ENCODE peak calls at places on chromosome 21, in eight cellular contexts. One of them, this sample, is unnamed.

GRCh38 chr21:38095220-38095619 is 161.6 kb upstream of the KCNJ15 start:
- DNase-seq in lower lobe of right lung: no peak
- DNase-seq in Peyer's patch: no peak
- DNase-seq in upper lobe of right lung: no peak
- DNase-seq in Panc1: no peak
- DNase-seq in pancreas: no peak
- DNase-seq in cardiac muscle cell: no peak
- DNase-seq in MM.1S: no peak
- DNase-seq in this sample: no peak

GRCh38 chr21:37710555-37711293 is 205.5 kb downstream of the KCNJ6 start:
- DNase-seq in lower lobe of right lung: no peak
- DNase-seq in Peyer's patch: no peak
- DNase-seq in upper lobe of right lung: no peak
- DNase-seq in Panc1: no peak
- DNase-seq in pancreas: no peak
- DNase-seq in cardiac muscle cell: peak; percentile 19
- DNase-seq in MM.1S: no peak
- DNase-seq in this sample: no peak

GRCh38 chr21:28639742-28640141 is 352.9 kb downstream of the LTN1 start:
- DNase-seq in lower lobe of right lung: no peak
- DNase-seq in Peyer's patch: no peak
- DNase-seq in upper lobe of right lung: no peak
- DNase-seq in Panc1: no peak
- DNase-seq in pancreas: no peak
- DNase-seq in cardiac muscle cell: no peak
- DNase-seq in MM.1S: no peak
- DNase-seq in this sample: no peak

GRCh38 chr21:14452842-14453241 is 69.9 kb upstream of the HSPA13 start:
- DNase-seq in lower lobe of right lung: no peak
- DNase-seq in Peyer's patch: no peak
- DNase-seq in upper lobe of right lung: no peak
- DNase-seq in Panc1: no peak
- DNase-seq in pancreas: no peak
- DNase-seq in cardiac muscle cell: no peak
- DNase-seq in MM.1S: no peak
- DNase-seq in this sample: no peak

GRCh38 chr21:29300547-29301138 is 1.9 kb downstream of the BACH1 start:
- DNase-seq in lower lobe of right lung: no peak
- DNase-seq in Peyer's patch: no peak
- DNase-seq in upper lobe of right lung: no peak
- DNase-seq in Panc1: no peak
- DNase-seq in pancreas: no peak
- DNase-seq in cardiac muscle cell: no peak
- DNase-seq in MM.1S: peak; percentile 19
- DNase-seq in this sample: no peak

GRCh38 chr21:16279658-16280581 is 550.1 kb downstream of the USP25 start:
- DNase-seq in lower lobe of right lung: no peak
- DNase-seq in Peyer's patch: no peak
- DNase-seq in upper lobe of right lung: no peak
- DNase-seq in Panc1: no peak
- DNase-seq in pancreas: no peak
- DNase-seq in cardiac muscle cell: peak; percentile 49
- DNase-seq in MM.1S: no peak
- DNase-seq in this sample: no peak

GRCh38 chr21:16563795-16564194 is 834.0 kb downstream of the USP25 start:
- DNase-seq in lower lobe of right lung: peak; percentile 51
- DNase-seq in Peyer's patch: no peak
- DNase-seq in upper lobe of right lung: no peak
- DNase-seq in Panc1: no peak
- DNase-seq in pancreas: peak; percentile 55
- DNase-seq in cardiac muscle cell: peak; percentile 52
- DNase-seq in MM.1S: no peak
- DNase-seq in this sample: no peak

GRCh38 chr21:16085436-16085835 is 355.7 kb downstream of the USP25 start:
- DNase-seq in lower lobe of right lung: no peak
- DNase-seq in Peyer's patch: no peak
- DNase-seq in upper lobe of right lung: no peak
- DNase-seq in Panc1: no peak
- DNase-seq in pancreas: no peak
- DNase-seq in cardiac muscle cell: no peak
- DNase-seq in MM.1S: no peak
- DNase-seq in this sample: no peak

GRCh38 chr21:23799376-23799775 is 1807.9 kb downstream of the MRPL39 start:
- DNase-seq in lower lobe of right lung: no peak
- DNase-seq in Peyer's patch: no peak
- DNase-seq in upper lobe of right lung: no peak
- DNase-seq in Panc1: no peak
- DNase-seq in pancreas: no peak
- DNase-seq in cardiac muscle cell: no peak
- DNase-seq in MM.1S: no peak
- DNase-seq in this sample: no peak

GRCh38 chr21:17139696-17140095 is 373.1 kb upstream of the CXADR start:
- DNase-seq in lower lobe of right lung: no peak
- DNase-seq in Peyer's patch: no peak
- DNase-seq in upper lobe of right lung: no peak
- DNase-seq in Panc1: no peak
- DNase-seq in pancreas: no peak
- DNase-seq in cardiac muscle cell: no peak
- DNase-seq in MM.1S: peak; percentile 61
- DNase-seq in this sample: no peak

GRCh38 chr21:42755031-42755665 is 101.7 kb downstream of the PDE9A start:
- DNase-seq in lower lobe of right lung: no peak
- DNase-seq in Peyer's patch: no peak
- DNase-seq in upper lobe of right lung: no peak
- DNase-seq in Panc1: no peak
- DNase-seq in pancreas: no peak
- DNase-seq in cardiac muscle cell: no peak
- DNase-seq in MM.1S: no peak
- DNase-seq in this sample: peak; percentile 71
- H3K27me3 ChIP-seq in lower lobe of right lung: no peaks in the 10 kb centered on the region
- H3K27me3 ChIP-seq in Peyer's patch: no peaks in the 10 kb centered on the region
- H3K27me3 ChIP-seq in upper lobe of right lung: no peaks in the 10 kb centered on the region
- H3K27me3 ChIP-seq in Panc1: no peaks in the 10 kb centered on the region
- H3K27me3 ChIP-seq in pancreas: no peaks in the 10 kb centered on the region
- H3K27me3 ChIP-seq in cardiac muscle cell: no peaks in the 10 kb centered on the region
- H3K27me3 ChIP-seq in MM.1S: peaks cover 100% of the 10 kb centered on the region
- H3K27me3 ChIP-seq in this sample: no peaks in the 10 kb centered on the region

GRCh38 chr21:45362748-45363145 is 42.2 kb upstream of the COL18A1 start:
- DNase-seq in lower lobe of right lung: peak; percentile 32
- DNase-seq in Peyer's patch: no peak
- DNase-seq in upper lobe of right lung: no peak
- DNase-seq in Panc1: no peak
- DNase-seq in pancreas: no peak
- DNase-seq in cardiac muscle cell: no peak
- DNase-seq in MM.1S: no peak
- DNase-seq in this sample: no peak
- H3K4me1 ChIP-seq in lower lobe of right lung: peaks cover 23% of the 10 kb centered on the region
- H3K4me1 ChIP-seq in Peyer's patch: no peaks in the 10 kb centered on the region
- H3K4me1 ChIP-seq in upper lobe of right lung: peaks cover 20% of the 10 kb centered on the region
- H3K4me1 ChIP-seq in Panc1: peaks cover 67% of the 10 kb centered on the region
- H3K4me1 ChIP-seq in pancreas: no peaks in the 10 kb centered on the region
- H3K4me1 ChIP-seq in cardiac muscle cell: peaks cover 40% of the 10 kb centered on the region
- H3K4me1 ChIP-seq in MM.1S: no peaks in the 10 kb centered on the region
- H3K4me1 ChIP-seq in this sample: peaks cover 13% of the 10 kb centered on the region

GRCh38 chr21:31908106-31909031 is 35.5 kb downstream of the HUNK start:
- DNase-seq in lower lobe of right lung: no peak
- DNase-seq in Peyer's patch: no peak
- DNase-seq in upper lobe of right lung: no peak
- DNase-seq in Panc1: no peak
- DNase-seq in pancreas: peak; percentile 65
- DNase-seq in cardiac muscle cell: no peak
- DNase-seq in MM.1S: no peak
- DNase-seq in this sample: no peak
- H3K27me3 ChIP-seq in lower lobe of right lung: no peaks in the 10 kb centered on the region
- H3K27me3 ChIP-seq in Peyer's patch: no peaks in the 10 kb centered on the region
- H3K27me3 ChIP-seq in upper lobe of right lung: peaks cover 4% of the 10 kb centered on the region
- H3K27me3 ChIP-seq in Panc1: no peaks in the 10 kb centered on the region
- H3K27me3 ChIP-seq in pancreas: no peaks in the 10 kb centered on the region
- H3K27me3 ChIP-seq in cardiac muscle cell: no peaks in the 10 kb centered on the region
- H3K27me3 ChIP-seq in MM.1S: no peaks in the 10 kb centered on the region
- H3K27me3 ChIP-seq in this sample: no peaks in the 10 kb centered on the region

GRCh38 chr21:44079846-44080245 is 27.4 kb upstream of the PWP2 start:
- DNase-seq in lower lobe of right lung: no peak
- DNase-seq in Peyer's patch: peak; percentile 31
- DNase-seq in upper lobe of right lung: no peak
- DNase-seq in Panc1: no peak
- DNase-seq in pancreas: no peak
- DNase-seq in cardiac muscle cell: no peak
- DNase-seq in MM.1S: no peak
- DNase-seq in this sample: no peak
- H3K4me1 ChIP-seq in lower lobe of right lung: peaks cover 25% of the 10 kb centered on the region
- H3K4me1 ChIP-seq in Peyer's patch: peaks cover 4% of the 10 kb centered on the region
- H3K4me1 ChIP-seq in upper lobe of right lung: peaks cover 8% of the 10 kb centered on the region
- H3K4me1 ChIP-seq in Panc1: no peaks in the 10 kb centered on the region
- H3K4me1 ChIP-seq in pancreas: no peaks in the 10 kb centered on the region
- H3K4me1 ChIP-seq in cardiac muscle cell: no peaks in the 10 kb centered on the region
- H3K4me1 ChIP-seq in MM.1S: no peaks in the 10 kb centered on the region
- H3K4me1 ChIP-seq in this sample: no peaks in the 10 kb centered on the region

DNA sequence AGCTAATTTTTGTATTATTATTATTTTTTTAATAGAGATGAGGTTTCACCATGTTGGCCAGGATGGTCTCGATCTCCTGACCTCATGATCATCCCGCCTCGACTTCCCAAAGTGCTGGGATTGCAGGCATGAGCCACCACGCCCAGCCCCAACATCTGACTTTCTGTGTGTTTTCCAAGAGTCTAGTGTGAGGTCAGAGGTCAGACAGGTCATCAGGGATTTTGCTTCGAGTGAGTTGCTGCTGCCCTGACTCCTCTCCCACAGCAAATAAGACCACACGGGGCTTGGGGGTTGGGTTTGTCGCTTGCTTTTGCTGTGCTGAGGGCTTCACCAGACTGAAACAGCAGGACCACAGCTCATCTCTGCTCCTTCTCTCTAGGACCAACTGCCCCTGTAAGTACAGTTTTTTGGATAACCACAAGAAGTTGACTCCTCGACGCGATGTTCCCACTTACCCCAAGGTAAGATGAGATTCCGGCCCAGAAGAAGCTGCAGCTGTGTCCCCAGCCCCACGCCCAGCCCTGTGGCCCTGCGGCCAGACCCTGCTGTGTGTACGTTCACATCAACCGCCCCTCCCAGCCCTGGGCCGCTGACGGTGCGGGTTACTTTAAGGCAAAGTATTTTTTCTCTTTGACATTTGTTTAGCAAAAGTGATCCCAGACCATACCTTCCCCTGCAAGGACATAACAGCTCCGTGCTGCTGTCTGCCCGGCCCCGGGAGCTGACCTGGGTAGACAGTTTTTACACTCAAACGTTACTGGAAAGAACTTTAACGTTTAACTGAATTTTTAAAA is 97.5 kb downstream of the PDE9A start:
- DNase-seq in lower lobe of right lung: no peak
- DNase-seq in Peyer's patch: no peak
- DNase-seq in upper lobe of right lung: peak; percentile 56
- DNase-seq in Panc1: no peak
- DNase-seq in pancreas: no peak
- DNase-seq in cardiac muscle cell: no peak
- DNase-seq in MM.1S: no peak
- DNase-seq in this sample: no peak
- H3K27me3 ChIP-seq in lower lobe of right lung: no peaks in the 10 kb centered on the region
- H3K27me3 ChIP-seq in Peyer's patch: no peaks in the 10 kb centered on the region
- H3K27me3 ChIP-seq in upper lobe of right lung: no peaks in the 10 kb centered on the region
- H3K27me3 ChIP-seq in Panc1: no peaks in the 10 kb centered on the region
- H3K27me3 ChIP-seq in pancreas: no peaks in the 10 kb centered on the region
- H3K27me3 ChIP-seq in cardiac muscle cell: no peaks in the 10 kb centered on the region
- H3K27me3 ChIP-seq in MM.1S: peaks cover 100% of the 10 kb centered on the region
- H3K27me3 ChIP-seq in this sample: no peaks in the 10 kb centered on the region

DNA sequence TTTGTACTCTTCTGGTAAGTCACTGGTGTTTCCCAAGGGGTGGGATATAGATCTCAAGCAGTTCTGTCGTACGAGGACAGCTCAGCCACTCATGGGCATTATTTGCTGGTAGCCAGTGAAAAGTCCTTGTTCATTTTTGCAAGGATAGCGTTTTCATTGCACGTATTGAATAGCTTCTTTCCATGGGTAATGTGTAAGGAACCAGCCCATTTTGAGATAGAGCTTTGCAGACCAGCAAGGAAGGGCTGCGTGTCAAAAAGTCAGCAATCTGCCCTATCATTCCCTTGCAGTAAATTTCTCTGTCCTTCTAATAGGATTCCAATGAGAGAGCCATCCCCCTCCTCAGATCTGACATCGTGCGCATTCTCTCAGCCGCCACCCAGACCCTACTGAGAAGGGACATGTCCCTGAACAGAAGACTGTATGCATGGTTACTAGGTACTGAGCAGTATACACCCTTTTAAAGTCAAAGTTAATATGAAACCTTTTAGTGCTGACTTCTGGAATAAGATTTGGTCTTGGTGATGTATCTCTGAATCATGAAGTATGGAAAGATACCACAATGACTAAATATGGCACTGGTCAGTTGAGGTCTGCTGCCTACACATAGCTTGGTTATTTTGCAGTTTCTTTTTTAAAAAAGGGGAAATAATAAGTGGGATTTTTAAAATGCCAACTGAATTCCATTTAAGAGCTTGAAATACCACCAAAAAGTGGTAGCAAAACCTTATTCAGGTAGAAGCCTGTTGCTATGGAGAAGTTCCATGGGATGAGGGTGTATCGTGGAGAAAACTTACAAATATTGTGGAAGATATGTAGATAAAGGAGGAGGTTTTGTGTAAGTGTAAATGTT is 55.3 kb downstream of the DOP1B start:
- DNase-seq in lower lobe of right lung: no peak
- DNase-seq in Peyer's patch: no peak
- DNase-seq in upper lobe of right lung: no peak
- DNase-seq in Panc1: no peak
- DNase-seq in pancreas: no peak
- DNase-seq in cardiac muscle cell: no peak
- DNase-seq in MM.1S: no peak
- DNase-seq in this sample: no peak
- H3K4me1 ChIP-seq in lower lobe of right lung: no peaks in the 10 kb centered on the region
- H3K4me1 ChIP-seq in Peyer's patch: no peaks in the 10 kb centered on the region
- H3K4me1 ChIP-seq in upper lobe of right lung: no peaks in the 10 kb centered on the region
- H3K4me1 ChIP-seq in Panc1: peaks cover 16% of the 10 kb centered on the region
- H3K4me1 ChIP-seq in pancreas: no peaks in the 10 kb centered on the region
- H3K4me1 ChIP-seq in cardiac muscle cell: no peaks in the 10 kb centered on the region
- H3K4me1 ChIP-seq in MM.1S: no peaks in the 10 kb centered on the region
- H3K4me1 ChIP-seq in this sample: peaks cover 7% of the 10 kb centered on the region

DNA sequence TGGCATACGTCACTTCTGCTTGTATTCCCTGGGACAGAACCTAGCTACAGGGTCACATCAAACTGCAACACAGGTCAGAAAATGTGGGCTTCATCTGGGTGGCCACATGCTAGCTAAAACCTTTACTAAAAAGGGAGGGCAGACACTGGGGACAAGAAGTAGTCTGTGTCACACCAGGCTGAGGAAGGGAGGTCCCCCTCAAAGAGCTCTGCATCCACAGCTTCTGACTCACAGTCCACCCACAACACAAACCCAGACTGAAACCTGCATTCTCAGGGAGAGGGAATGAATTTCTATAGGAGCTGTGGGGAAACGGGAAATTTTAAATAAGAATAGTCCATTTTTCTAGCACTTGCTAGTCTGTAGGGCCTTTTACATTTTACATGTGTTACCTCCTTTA is 16.2 kb downstream of the OLIG2 start:
- DNase-seq in lower lobe of right lung: no peak
- DNase-seq in Peyer's patch: no peak
- DNase-seq in upper lobe of right lung: no peak
- DNase-seq in Panc1: no peak
- DNase-seq in pancreas: no peak
- DNase-seq in cardiac muscle cell: no peak
- DNase-seq in MM.1S: no peak
- DNase-seq in this sample: no peak
- H3K27me3 ChIP-seq in lower lobe of right lung: peaks cover 22% of the 10 kb centered on the region
- H3K27me3 ChIP-seq in Peyer's patch: no peaks in the 10 kb centered on the region
- H3K27me3 ChIP-seq in upper lobe of right lung: peaks cover 46% of the 10 kb centered on the region
- H3K27me3 ChIP-seq in Panc1: no peaks in the 10 kb centered on the region
- H3K27me3 ChIP-seq in pancreas: no peaks in the 10 kb centered on the region
- H3K27me3 ChIP-seq in cardiac muscle cell: peaks cover 94% of the 10 kb centered on the region
- H3K27me3 ChIP-seq in MM.1S: no peaks in the 10 kb centered on the region
- H3K27me3 ChIP-seq in this sample: peaks cover 4% of the 10 kb centered on the region

GRCh38 chr21:34861302-34861701 is 187.8 kb downstream of the RUNX1 start:
- DNase-seq in lower lobe of right lung: no peak
- DNase-seq in Peyer's patch: no peak
- DNase-seq in upper lobe of right lung: no peak
- DNase-seq in Panc1: no peak
- DNase-seq in pancreas: no peak
- DNase-seq in cardiac muscle cell: no peak
- DNase-seq in MM.1S: no peak
- DNase-seq in this sample: no peak
- H3K4me1 ChIP-seq in lower lobe of right lung: peaks cover 26% of the 10 kb centered on the region
- H3K4me1 ChIP-seq in Peyer's patch: peaks cover 18% of the 10 kb centered on the region
- H3K4me1 ChIP-seq in upper lobe of right lung: peaks cover 5% of the 10 kb centered on the region
- H3K4me1 ChIP-seq in Panc1: no peaks in the 10 kb centered on the region
- H3K4me1 ChIP-seq in pancreas: no peaks in the 10 kb centered on the region
- H3K4me1 ChIP-seq in cardiac muscle cell: peaks cover 11% of the 10 kb centered on the region
- H3K4me1 ChIP-seq in MM.1S: peaks cover 21% of the 10 kb centered on the region
- H3K4me1 ChIP-seq in this sample: peaks cover 33% of the 10 kb centered on the region